ENCODE peak calls at places on chromosomes 2 and 18, in four cellular contexts. S, U, L and Q are unnamed samples.
A peak's percentile ranks its signal among the peaks of the same experiment; 100 is the strongest.

GRCh38 chr2:217953011-217953481 is 49.7 kb downstream of the TNS1 start:
- DNase-seq in S (no peak), U (no peak), L (no peak), Q (no peak)

GRCh38 chr18:77133051-77133919 is 702 bp upstream of the MBP start:
- DNase-seq in S (no peak), U (no peak), L (peak; percentile 70), Q (no peak)

GRCh38 chr2:96489261-96489660 is 15.9 kb downstream of the NEURL3 start:
- DNase-seq in S (no peak), U (no peak), L (no peak), Q (no peak)

GRCh38 chr18:13435596-13436333 is 217.2 kb downstream of the LDLRAD4 start:
- DNase-seq in S (no peak), U (no peak), L (no peak), Q (peak; percentile 49)

GRCh38 chr2:127422631-127423475 is 4.6 kb downstream of the PROC start:
- DNase-seq in S (no peak), U (no peak), L (peak; percentile 79), Q (no peak)

GRCh38 chr2:203126971-203127370 is 111.8 kb upstream of the CYP20A1 start:
- DNase-seq in S (no peak), U (no peak), L (no peak), Q (no peak)

GRCh38 chr18:62883937-62884735 is 168.8 kb downstream of the PHLPP1 start:
- DNase-seq in S (no peak), U (no peak), L (no peak), Q (no peak)

GRCh38 chr2:215401896-215402379 is 33.9 kb downstream of the FN1 start:
- DNase-seq in S (no peak), U (no peak), L (no peak), Q (peak; percentile 86)

GRCh38 chr2:55923091-55923977 is at the start of gene EFEMP1:
- DNase-seq in S (peak; percentile 79), U (no peak), L (peak; percentile 75), Q (peak; percentile 73)

GRCh38 chr2:174606336-174606735 is 8.7 kb upstream of the WIPF1 start:
- DNase-seq in S (no peak), U (no peak), L (no peak), Q (peak; percentile 92)

DNA sequence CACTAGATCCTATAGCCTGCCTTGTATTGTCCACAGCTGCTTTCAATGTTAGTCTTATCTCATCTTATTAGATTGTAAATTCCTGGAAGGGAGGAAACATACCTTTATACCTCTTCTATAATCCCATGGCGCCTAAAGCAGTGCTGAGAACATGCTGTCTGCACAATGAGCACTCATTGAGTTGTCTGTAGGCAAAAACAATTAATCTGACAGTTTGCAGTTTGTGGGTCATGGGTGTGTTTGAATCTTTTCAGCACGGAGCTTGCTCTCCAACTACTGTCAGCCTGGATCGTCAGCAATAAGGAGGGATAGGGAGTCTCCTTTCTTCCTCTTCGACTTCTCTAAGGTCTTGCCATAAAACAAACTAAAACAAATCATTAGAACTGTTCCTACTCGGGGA is 26.6 kb upstream of the GREB1L start:
- DNase-seq in S (no peak), U (no peak), L (no peak), Q (no peak)
- H2AFZ ChIP-seq in S (peak overlapping the region; percentile 5), U (no peak overlapping the region), L (no peak overlapping the region), Q (no peak overlapping the region)

GRCh38 chr2:39522518-39522877 is 85.4 kb upstream of the MAP4K3 start:
- DNase-seq in S (no peak), U (no peak), L (no peak), Q (no peak)
- H2BK12ac ChIP-seq in S (no peak overlapping the region), U (no peak overlapping the region), L (no peak overlapping the region), Q (no peak overlapping the region)

DNA sequence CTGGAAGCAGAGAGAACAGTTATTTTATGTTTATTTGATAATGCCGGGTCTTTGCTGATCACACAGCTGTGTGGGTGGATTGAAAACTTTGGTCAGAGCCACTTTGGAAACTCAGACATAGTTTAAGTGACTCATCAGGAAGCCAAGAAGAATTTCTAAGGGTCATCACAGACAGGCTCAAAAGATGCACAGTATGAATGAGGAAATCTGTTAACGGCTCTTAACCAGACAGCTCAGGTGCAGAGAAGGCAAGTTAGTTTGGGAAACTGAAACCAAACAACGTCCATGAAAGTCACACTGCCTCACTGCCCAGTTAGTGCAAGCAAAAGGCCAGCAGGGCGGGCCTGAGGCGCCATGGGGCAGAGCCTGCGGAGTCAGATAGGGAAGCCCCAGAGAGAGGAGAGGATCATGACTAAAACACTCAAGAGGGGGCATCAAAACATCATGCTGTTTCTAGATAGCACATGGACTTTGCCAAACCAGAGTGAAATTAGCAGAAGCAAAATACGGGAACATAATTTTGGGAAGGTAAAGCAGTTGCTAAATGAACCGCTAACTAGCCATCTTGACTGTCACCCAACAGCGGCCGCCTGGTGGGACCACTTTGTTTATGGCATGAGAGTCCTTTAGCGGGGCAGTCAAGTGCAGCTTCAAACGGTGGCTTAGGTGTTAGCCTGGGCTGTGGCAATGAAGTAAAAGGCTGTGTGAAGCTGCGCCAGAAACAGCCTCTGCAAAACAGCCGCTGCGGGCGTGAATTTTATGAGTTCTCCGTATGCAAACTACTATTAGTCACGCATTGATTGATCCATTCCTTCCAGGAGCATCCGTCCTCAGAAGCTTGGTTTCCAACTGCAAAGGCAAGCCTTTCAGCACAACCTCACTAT is 101.2 kb downstream of the KCTD18 start:
- DNase-seq in S (no peak), U (no peak), L (no peak), Q (peak; percentile 94)
- H3K23ac ChIP-seq in S (no peak overlapping the region), U (no peak overlapping the region), L (no peak overlapping the region), Q (no peak overlapping the region)

GRCh38 chr2:30421026-30421425 is 26.0 kb upstream of the LCLAT1 start:
- DNase-seq in S (no peak), U (no peak), L (no peak), Q (peak; percentile 11)
- H2AFZ ChIP-seq in S (no peak overlapping the region), U (no peak overlapping the region), L (peak overlapping the region; percentile 22), Q (no peak overlapping the region)

GRCh38 chr2:102474785-102475184 is 1.8 kb downstream of the SLC9A4 start:
- DNase-seq in S (no peak), U (no peak), L (no peak), Q (no peak)
- H2BK12ac ChIP-seq in S (no peak overlapping the region), U (no peak overlapping the region), L (no peak overlapping the region), Q (no peak overlapping the region)

DNA sequence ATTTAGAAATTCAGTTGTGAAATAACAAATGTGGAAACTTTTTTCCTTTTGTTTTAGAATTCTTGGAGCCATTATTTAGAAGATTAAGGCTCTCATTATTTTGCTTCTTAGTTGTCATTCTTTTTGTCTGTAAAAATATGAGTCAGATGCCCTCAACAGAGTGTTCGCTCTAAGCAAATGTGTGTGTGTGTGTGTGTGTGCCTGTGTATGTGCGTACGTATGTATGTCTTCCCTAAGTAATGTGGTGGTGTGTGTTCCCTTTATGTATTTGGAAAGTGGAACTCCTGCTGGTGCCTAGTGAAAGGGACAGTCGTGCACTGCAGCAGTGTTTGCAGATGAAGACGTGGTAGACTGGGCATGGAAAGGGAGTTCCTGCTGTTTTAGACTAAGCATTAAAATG is 27.5 kb downstream of the ZNF407 start:
- DNase-seq in S (no peak), U (no peak), L (no peak), Q (peak; percentile 19)
- H3K23ac ChIP-seq in S (no peak overlapping the region), U (no peak overlapping the region), L (no peak overlapping the region), Q (no peak overlapping the region)

DNA sequence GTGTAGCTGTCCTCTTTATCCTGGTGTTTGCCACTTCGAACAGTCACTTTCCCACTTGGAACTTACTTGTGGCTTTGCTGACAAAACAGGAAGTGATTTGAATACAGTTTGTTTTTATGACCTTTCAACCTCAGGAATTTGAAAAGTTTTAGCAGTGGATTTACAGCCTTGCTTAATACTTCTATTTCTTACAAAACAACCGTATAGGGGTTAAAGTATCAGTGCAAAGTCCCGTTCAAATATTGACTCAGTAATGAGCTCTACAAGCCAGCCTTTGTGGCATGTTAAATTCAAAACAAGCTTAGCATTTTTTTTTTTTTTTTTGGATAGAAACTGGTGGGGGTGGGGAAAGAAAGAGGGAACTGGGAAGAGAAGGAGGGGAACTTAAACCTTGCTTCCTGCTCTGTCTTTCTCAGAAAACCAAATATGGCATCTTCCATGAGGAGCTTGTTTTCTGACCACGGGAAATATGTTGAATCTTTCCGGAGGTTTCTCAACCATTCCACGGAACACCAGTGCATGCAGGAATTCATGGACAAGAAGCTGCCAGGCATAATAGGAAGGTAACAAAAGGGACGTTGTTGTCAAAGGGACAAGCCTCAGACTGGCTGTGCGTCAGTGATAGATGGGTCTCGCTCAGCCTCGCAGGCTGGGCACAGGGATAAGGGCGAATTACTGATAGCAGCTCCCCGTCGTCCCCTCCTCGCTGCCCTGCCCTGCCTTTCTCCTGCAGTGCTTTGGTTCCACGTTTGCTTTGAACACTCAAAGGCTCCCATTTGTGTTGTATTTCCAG is at the start of gene HNMT:
- DNase-seq in S (peak; percentile 33), U (no peak), L (peak; percentile 52), Q (peak; percentile 92)
- H2AFZ ChIP-seq in S (peak within 1 kb of the TSS; percentile 88), U (peak within 1 kb of the TSS; percentile 100), L (peak within 1 kb of the TSS; percentile 97), Q (no peak within 1 kb of the TSS)

DNA sequence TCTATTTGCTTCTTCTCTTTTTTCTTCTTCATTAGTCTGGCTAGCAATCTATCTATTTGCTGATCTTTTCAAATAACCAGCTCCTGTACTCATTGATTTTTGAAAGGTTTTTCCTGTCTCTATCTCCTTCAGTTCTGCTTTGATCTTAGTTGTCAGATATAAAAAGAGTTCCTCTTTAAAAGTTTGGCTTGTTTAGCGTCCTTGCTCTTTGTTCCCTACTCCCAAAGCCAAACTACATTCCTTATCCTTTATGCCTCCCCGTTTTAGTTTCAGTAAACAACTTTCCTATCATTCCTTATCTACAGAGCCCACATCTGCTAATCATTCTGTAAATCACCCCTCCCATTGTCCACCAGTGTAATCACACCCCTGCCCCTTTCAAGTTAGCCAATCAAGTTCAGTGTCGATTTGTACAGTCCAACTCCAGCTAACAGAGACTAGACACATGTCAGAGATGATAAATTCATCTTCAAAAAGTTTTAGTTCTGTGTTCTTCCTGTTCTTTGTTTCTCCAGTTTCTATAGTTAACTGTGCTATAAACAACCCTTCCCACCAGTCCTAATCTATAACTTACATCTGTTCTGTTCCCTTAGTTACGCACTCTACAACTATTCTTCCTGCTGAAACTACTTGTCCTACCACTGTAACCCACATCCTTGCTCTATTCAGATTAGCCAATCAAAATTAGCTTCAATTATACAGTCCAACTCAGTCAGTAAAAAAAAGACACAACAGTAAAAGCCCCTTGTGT is 44.4 kb downstream of the TFPI start:
- DNase-seq in S (no peak), U (no peak), L (no peak), Q (peak; percentile 34)
- H2BK12ac ChIP-seq in S (no peak overlapping the region), U (no peak overlapping the region), L (no peak overlapping the region), Q (no peak overlapping the region)